ENCODE peak calls at places on chromosomes 6 and 20, in four cellular contexts. S is stimulated activated CD4-positive, alpha-beta T cell treated with anti-CD3 and anti-CD28 coated beads, Interleukin-15, amount 100 ng/mL, for 48 hours; D is epithelial cell of esophagus; U is putamen. X is an unnamed sample.

GRCh38 chr6:33093857-33094256 is 18.1 kb downstream of the HLA-DPB1 start:
- DNase-seq in S (no peak), D (no peak), U (no peak), X (no peak)

GRCh38 chr6:169965239-169965638 is 213.8 kb downstream of the ERMARD start:
- DNase-seq in S (no peak), D (no peak), U (no peak), X (no peak)

GRCh38 chr20:7996898-7997297 is 22.7 kb downstream of the TMX4 start:
- DNase-seq in S (no peak), D (no peak), U (no peak), X (no peak)

GRCh38 chr6:125444234-125444949 is 142.6 kb upstream of the HDDC2 start:
- DNase-seq in S (no peak), D (no peak), U (peak; percentile 13), X (no peak)

GRCh38 chr6:115360602-115361325 is 699.9 kb downstream of the FRK start:
- DNase-seq in S (no peak), D (peak; percentile 22), U (no peak), X (peak; percentile 76)

GRCh38 chr6:41921712-41921998 is 356 bp downstream of the BYSL start:
- DNase-seq in S (no peak), D (peak; percentile 24), U (no peak), X (no peak)

GRCh38 chr6:150806790-150807189 is 58.7 kb upstream of the MTHFD1L start:
- DNase-seq in S (no peak), D (peak; percentile 84), U (no peak), X (no peak)

GRCh38 chr6:90637321-90637720 is 50.4 kb upstream of the MAP3K7 start:
- DNase-seq in S (no peak), D (no peak), U (no peak), X (no peak)

GRCh38 chr20:51467971-51468626 is 74.4 kb downstream of the NFATC2 start:
- DNase-seq in S (no peak), D (no peak), U (peak; percentile 84), X (no peak)

GRCh38 chr20:57420571-57421257 is 29.5 kb downstream of the RBM38 start:
- DNase-seq in S (no peak), D (no peak), U (no peak), X (no peak)

GRCh38 chr6:32843979-32844838 is at the start of gene PSMB8:
- DNase-seq in S (peak; percentile 97), D (peak; percentile 99), U (peak; percentile 93), X (peak; percentile 92)

GRCh38 chr6:138659998-138660397 is 113.6 kb upstream of the CCDC28A start:
- DNase-seq in S (no peak), D (no peak), U (no peak), X (no peak)

GRCh38 chr6:169648617-169649016 is 53.2 kb downstream of the WDR27 start:
- DNase-seq in S (no peak), D (no peak), U (no peak), X (no peak)

GRCh38 chr20:63847374-63848002 is 13.8 kb upstream of the ABHD16B start:
- DNase-seq in S (no peak), D (no peak), U (no peak), X (no peak)

GRCh38 chr6:42724825-42725224 is 2.4 kb upstream of the PRPH2 start:
- DNase-seq in S (no peak), D (no peak), U (no peak), X (no peak)

GRCh38 chr6:81876977-81877376 is 124.5 kb upstream of the TENT5A start:
- DNase-seq in S (no peak), D (peak; percentile 55), U (no peak), X (no peak)

GRCh38 chr6:15297895-15298590 is 52.2 kb downstream of the JARID2 start:
- DNase-seq in S (no peak), D (no peak), U (no peak), X (no peak)

GRCh38 chr20:20864346-20865096 is 152.1 kb upstream of the RALGAPA2 start:
- DNase-seq in S (no peak), D (peak; percentile 32), U (peak; percentile 34), X (peak; percentile 75)

GRCh38 chr6:89604662-89605061 is 33.9 kb downstream of the LYRM2 start:
- DNase-seq in S (no peak), D (no peak), U (no peak), X (no peak)

GRCh38 chr6:156991971-156992370 is 214.8 kb downstream of the ARID1B start:
- DNase-seq in S (no peak), D (no peak), U (no peak), X (no peak)

GRCh38 chr20:43536817-43537440 is 21.9 kb upstream of the SGK2 start:
- DNase-seq in S (no peak), D (peak; percentile 24), U (no peak), X (no peak)

X was measured in NCI-H1930.